ENCODE peak calls at places on chromosomes 1 and 21, in seven cellular contexts. H is stomach, D is neural progenitor cell, Y is SK-N-SH, N is ovary, I is right atrium auricular region, T is lower lobe of right lung. Z is an unnamed sample.
A peak's percentile ranks its signal among the peaks of the same experiment; 100 is the strongest.

GRCh38 chr1:197783510-197783948 is 8.2 kb upstream of the DENND1B start:
- DNase-seq in Y (no peak), T (no peak), N (no peak), I (no peak), D (no peak), H (no peak), Z (no peak)

GRCh38 chr1:53241828-53242227 is 3.5 kb upstream of the MAGOH start:
- DNase-seq in D (no peak), I (no peak), N (no peak), T (no peak), H (no peak), Y (no peak), Z (no peak)

GRCh38 chr1:236287757-236288619 is 6.2 kb upstream of the ERO1B start:
- DNase-seq in Y (peak; percentile 33), N (peak; percentile 72), I (no peak), D (peak; percentile 94), H (no peak), T (no peak), Z (peak; percentile 91)

GRCh38 chr1:222777463-222777862 is 37.4 kb upstream of the DISP1 start:
- DNase-seq in D (no peak), H (no peak), Y (no peak), T (no peak), I (no peak), N (no peak), Z (no peak)

GRCh38 chr1:220789532-220790147 is 2.9 kb downstream of the MTARC1 start:
- DNase-seq in D (no peak), H (no peak), Y (no peak), I (peak; percentile 47), N (no peak), T (no peak), Z (no peak)

GRCh38 chr1:227234998-227235405 is 83.3 kb downstream of the CDC42BPA start:
- DNase-seq in N (no peak), H (no peak), Y (peak; percentile 45), D (peak; percentile 38), T (no peak), I (no peak), Z (peak; percentile 75)

GRCh38 chr1:13764533-13764932 is 64.5 kb downstream of the PRDM2 start:
- DNase-seq in Y (no peak), H (no peak), I (no peak), N (no peak), D (peak; percentile 76), T (no peak), Z (peak; percentile 68)

GRCh38 chr1:71737768-71738167 is 544.6 kb downstream of the NEGR1 start:
- DNase-seq in I (no peak), D (peak; percentile 27), N (no peak), T (no peak), H (no peak), Y (no peak), Z (no peak)

GRCh38 chr1:109279615-109280278 is 3.2 kb downstream of the PSRC1 start:
- DNase-seq in I (no peak), T (no peak), Y (no peak), H (no peak), N (no peak), D (no peak), Z (no peak)

GRCh38 chr1:5915587-5916571 is 76.3 kb downstream of the NPHP4 start:
- DNase-seq in H (no peak), N (peak; percentile 60), T (no peak), D (peak; percentile 44), Y (peak; percentile 66), I (peak; percentile 30), Z (peak; percentile 61)

GRCh38 chr1:25787477-25788043 is 12.4 kb upstream of the SELENON start:
- DNase-seq in H (no peak), T (no peak), N (no peak), I (no peak), Y (no peak), D (no peak), Z (no peak)

GRCh38 chr21:27421654-27422053 is 454.8 kb upstream of the ADAMTS5 start:
- DNase-seq in Y (no peak), I (no peak), T (no peak), N (no peak), H (no peak), D (no peak), Z (no peak)

GRCh38 chr21:27424601-27425000 is 457.7 kb upstream of the ADAMTS5 start:
- DNase-seq in T (no peak), H (no peak), I (no peak), D (no peak), N (no peak), Y (no peak), Z (peak; percentile 40)

GRCh38 chr21:27422435-27422834 is 455.5 kb upstream of the ADAMTS5 start:
- DNase-seq in I (no peak), Y (no peak), H (no peak), T (no peak), N (no peak), D (no peak), Z (no peak)

GRCh38 chr21:27423906-27424595 is 457.2 kb upstream of the ADAMTS5 start:
- DNase-seq in N (no peak), Y (no peak), I (no peak), T (no peak), D (no peak), H (no peak), Z (peak; percentile 51)

DNA sequence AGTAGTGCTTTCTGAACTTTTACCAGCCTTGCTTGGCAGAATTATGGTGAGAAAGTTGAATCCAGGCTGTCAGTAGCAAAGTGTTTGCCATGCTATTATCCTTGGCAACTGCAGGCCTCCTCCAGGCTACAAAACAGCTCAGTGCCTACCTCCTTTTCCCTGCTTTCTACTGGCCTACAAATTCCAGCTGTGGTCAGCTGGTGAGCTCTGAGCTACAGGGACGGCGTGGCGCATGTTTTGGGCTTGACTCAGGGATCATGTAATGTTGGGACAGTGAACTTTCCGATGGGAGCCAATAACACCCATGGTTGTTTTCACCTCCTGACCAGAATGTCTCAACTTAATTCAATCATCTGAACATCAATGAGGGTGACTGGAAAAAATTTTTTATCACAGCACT is 456.2 kb upstream of the ADAMTS5 start:
- DNase-seq in H (peak; percentile 38), N (peak; percentile 47), Y (no peak), T (no peak), I (peak; percentile 89), D (no peak), Z (no peak)
- H3K27ac ChIP-seq in H (no peak overlapping the region), N (no peak overlapping the region), Y (no peak overlapping the region), T (no peak overlapping the region), I (peak overlapping the region; percentile 30), D (no peak overlapping the region), Z (no peak overlapping the region)

GRCh38 chr1:44523747-44524146 is 118.7 kb downstream of the RNF220 start:
- DNase-seq in I (no peak), D (peak; percentile 10), Y (no peak), H (no peak), T (no peak), N (no peak), Z (no peak)
- H3K4me1 ChIP-seq in I (peaks cover 5% of the 10 kb centered on the region), D (peaks cover 20% of the 10 kb centered on the region), Y (no peaks in the 10 kb centered on the region), H (no peaks in the 10 kb centered on the region), T (no peaks in the 10 kb centered on the region), N (no peaks in the 10 kb centered on the region), Z (peaks cover 15% of the 10 kb centered on the region)

GRCh38 chr1:40133839-40134238 is 27.3 kb upstream of the RLF start:
- DNase-seq in T (no peak), D (no peak), Y (peak; percentile 22), I (no peak), H (no peak), N (no peak), Z (no peak)

GRCh38 chr1:40130892-40131291 is 30.3 kb upstream of the RLF start:
- DNase-seq in T (no peak), D (no peak), I (no peak), H (no peak), Y (no peak), N (no peak), Z (no peak)

GRCh38 chr1:40133122-40133665 is 28.0 kb upstream of the RLF start:
- DNase-seq in D (no peak), T (no peak), H (no peak), Y (peak; percentile 18), N (peak; percentile 31), I (no peak), Z (no peak)

DNA sequence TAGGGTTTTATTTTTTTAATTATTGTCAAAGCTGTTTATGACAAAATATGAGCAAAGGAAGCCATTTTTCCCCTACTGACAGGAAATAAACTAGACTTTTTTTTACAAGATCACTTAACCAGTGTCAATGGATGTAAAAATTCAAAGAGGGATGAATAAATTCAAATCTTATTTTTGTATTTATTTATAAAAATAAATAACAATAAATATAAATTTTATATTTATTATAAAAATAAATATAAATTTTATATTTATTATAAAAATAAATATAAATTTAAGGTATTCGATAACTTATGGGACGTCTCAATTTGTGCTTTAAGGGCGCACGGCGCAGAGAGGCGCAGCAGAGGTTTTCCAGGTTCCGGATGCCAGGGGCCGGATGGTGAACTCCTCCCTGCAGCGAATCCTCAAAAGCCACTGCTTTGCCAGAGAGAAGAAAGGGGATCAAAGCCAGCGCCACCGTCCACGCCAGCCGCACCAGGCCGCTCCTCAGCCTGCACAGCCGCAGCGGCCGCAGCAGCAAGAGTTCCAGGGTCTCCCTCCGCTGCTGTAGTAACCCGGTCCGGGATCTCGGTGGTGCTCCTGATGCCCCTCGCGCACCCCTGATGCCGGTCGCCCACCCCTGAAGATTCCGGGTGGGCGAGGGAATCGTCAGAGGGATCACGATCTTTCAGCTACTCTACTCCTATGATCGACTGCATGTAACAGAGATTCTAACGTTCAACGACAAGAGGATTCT is 28.6 kb upstream of the RLF start:
- DNase-seq in D (no peak), Y (peak; percentile 38), H (no peak), N (no peak), T (no peak), I (no peak), Z (no peak)
- H3K4me3 ChIP-seq in D (no peak overlapping the region), Y (no peak overlapping the region), H (no peak overlapping the region), N (no peak overlapping the region), T (peak overlapping the region; percentile 23), I (no peak overlapping the region), Z (no peak overlapping the region)

GRCh38 chr1:42940851-42941639 is 17.6 kb downstream of the SLC2A1 start:
- DNase-seq in N (no peak), I (peak; percentile 73), T (no peak), H (no peak), D (no peak), Y (no peak), Z (peak; percentile 75)
- H3K27ac ChIP-seq in N (no peak overlapping the region), I (peak overlapping the region; percentile 82), T (peak overlapping the region; percentile 1), H (no peak overlapping the region), D (no peak overlapping the region), Y (peak overlapping the region; percentile 98), Z (peak overlapping the region; percentile 83)

GRCh38 chr1:45319761-45320160 is 6.9 kb upstream of the HPDL start:
- DNase-seq in D (no peak), T (no peak), I (no peak), H (no peak), Y (no peak), N (no peak), Z (peak; percentile 30)

GRCh38 chr1:45317163-45317562 is 9.5 kb upstream of the HPDL start:
- DNase-seq in D (no peak), T (no peak), N (no peak), Y (no peak), H (no peak), I (no peak), Z (peak; percentile 59)

DNA sequence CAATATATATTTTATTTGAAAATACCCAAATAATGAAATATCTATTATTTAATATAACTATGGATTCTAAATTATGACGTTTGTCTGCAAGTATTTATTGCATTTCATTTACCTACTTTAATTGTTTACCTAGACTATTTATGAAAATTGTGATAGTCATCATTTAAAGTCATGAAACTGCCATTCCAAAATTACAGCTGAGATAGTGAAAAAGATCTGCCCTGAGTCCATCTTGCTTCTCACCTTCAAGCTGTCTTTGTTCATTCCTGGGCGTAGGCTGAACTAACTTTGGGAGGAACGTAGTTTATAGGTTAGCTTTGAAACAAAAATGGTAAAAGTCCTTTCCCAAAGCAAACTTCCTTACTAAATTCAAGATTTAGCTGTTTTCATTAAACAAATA is 12.4 kb upstream of the HPDL start:
- DNase-seq in H (no peak), N (no peak), I (no peak), Y (no peak), D (no peak), T (no peak), Z (no peak)
- H3K4me1 ChIP-seq in H (no peaks in the 10 kb centered on the region), N (no peaks in the 10 kb centered on the region), I (no peaks in the 10 kb centered on the region), Y (no peaks in the 10 kb centered on the region), D (peaks cover 16% of the 10 kb centered on the region), T (no peaks in the 10 kb centered on the region), Z (no peaks in the 10 kb centered on the region)